ENCODE peak calls at places on chromosome 11, in nine cellular contexts. One of them, this sample, is unnamed.

GRCh38 chr11:19869946-19870589 is 157.4 kb downstream of the NAV2 start:
- DNase-seq in CD8-positive, alpha-beta T cell: no peak
- DNase-seq in epithelial cell of proximal tubule: no peak
- DNase-seq in AG09319: no peak
- DNase-seq in cardiac muscle cell: no peak
- DNase-seq in fibroblast of the aortic adventitia: no peak
- DNase-seq in progenitor cell of endocrine pancreas: no peak
- DNase-seq in hepatocyte: no peak
- DNase-seq in RWPE1: no peak
- DNase-seq in this sample: no peak

GRCh38 chr11:47355283-47356128 is 3.0 kb upstream of the MYBPC3 start:
- DNase-seq in CD8-positive, alpha-beta T cell: no peak
- DNase-seq in epithelial cell of proximal tubule: peak; percentile 38
- DNase-seq in AG09319: peak; percentile 81
- DNase-seq in cardiac muscle cell: peak; percentile 98
- DNase-seq in fibroblast of the aortic adventitia: peak; percentile 90
- DNase-seq in progenitor cell of endocrine pancreas: peak; percentile 97
- DNase-seq in hepatocyte: peak; percentile 96
- DNase-seq in RWPE1: peak; percentile 76
- DNase-seq in this sample: peak; percentile 88

GRCh38 chr11:126588630-126589491 is 233.4 kb downstream of the ST3GAL4 start:
- DNase-seq in CD8-positive, alpha-beta T cell: no peak
- DNase-seq in epithelial cell of proximal tubule: no peak
- DNase-seq in AG09319: no peak
- DNase-seq in cardiac muscle cell: no peak
- DNase-seq in fibroblast of the aortic adventitia: no peak
- DNase-seq in progenitor cell of endocrine pancreas: no peak
- DNase-seq in hepatocyte: no peak
- DNase-seq in RWPE1: no peak
- DNase-seq in this sample: no peak

GRCh38 chr11:88552377-88553029 is 215.0 kb upstream of the CTSC start:
- DNase-seq in CD8-positive, alpha-beta T cell: no peak
- DNase-seq in epithelial cell of proximal tubule: no peak
- DNase-seq in AG09319: no peak
- DNase-seq in cardiac muscle cell: peak; percentile 72
- DNase-seq in fibroblast of the aortic adventitia: peak; percentile 53
- DNase-seq in progenitor cell of endocrine pancreas: peak; percentile 13
- DNase-seq in hepatocyte: peak; percentile 71
- DNase-seq in RWPE1: peak; percentile 34
- DNase-seq in this sample: no peak

GRCh38 chr11:85123752-85124231 is 503.4 kb downstream of the DLG2 start:
- DNase-seq in CD8-positive, alpha-beta T cell: no peak
- DNase-seq in epithelial cell of proximal tubule: peak; percentile 9
- DNase-seq in AG09319: no peak
- DNase-seq in cardiac muscle cell: no peak
- DNase-seq in fibroblast of the aortic adventitia: no peak
- DNase-seq in progenitor cell of endocrine pancreas: no peak
- DNase-seq in hepatocyte: peak; percentile 11
- DNase-seq in RWPE1: no peak
- DNase-seq in this sample: no peak

GRCh38 chr11:115931684-115932083 is 427.5 kb upstream of the CADM1 start:
- DNase-seq in CD8-positive, alpha-beta T cell: no peak
- DNase-seq in epithelial cell of proximal tubule: no peak
- DNase-seq in AG09319: no peak
- DNase-seq in cardiac muscle cell: no peak
- DNase-seq in fibroblast of the aortic adventitia: no peak
- DNase-seq in progenitor cell of endocrine pancreas: no peak
- DNase-seq in hepatocyte: no peak
- DNase-seq in RWPE1: no peak
- DNase-seq in this sample: no peak

GRCh38 chr11:126414615-126415014 is 59.1 kb downstream of the ST3GAL4 start:
- DNase-seq in CD8-positive, alpha-beta T cell: no peak
- DNase-seq in epithelial cell of proximal tubule: peak; percentile 22
- DNase-seq in AG09319: no peak
- DNase-seq in cardiac muscle cell: no peak
- DNase-seq in fibroblast of the aortic adventitia: no peak
- DNase-seq in progenitor cell of endocrine pancreas: no peak
- DNase-seq in hepatocyte: no peak
- DNase-seq in RWPE1: no peak
- DNase-seq in this sample: no peak

GRCh38 chr11:12441081-12441801 is 63.9 kb downstream of the PARVA start:
- DNase-seq in CD8-positive, alpha-beta T cell: no peak
- DNase-seq in epithelial cell of proximal tubule: no peak
- DNase-seq in AG09319: no peak
- DNase-seq in cardiac muscle cell: no peak
- DNase-seq in fibroblast of the aortic adventitia: no peak
- DNase-seq in progenitor cell of endocrine pancreas: no peak
- DNase-seq in hepatocyte: no peak
- DNase-seq in RWPE1: peak; percentile 15
- DNase-seq in this sample: no peak

GRCh38 chr11:73430326-73430725 is 54.1 kb downstream of the RELT start:
- DNase-seq in CD8-positive, alpha-beta T cell: no peak
- DNase-seq in epithelial cell of proximal tubule: no peak
- DNase-seq in AG09319: no peak
- DNase-seq in cardiac muscle cell: no peak
- DNase-seq in fibroblast of the aortic adventitia: no peak
- DNase-seq in progenitor cell of endocrine pancreas: no peak
- DNase-seq in hepatocyte: no peak
- DNase-seq in RWPE1: no peak
- DNase-seq in this sample: no peak

GRCh38 chr11:36295926-36296325 is at the start of gene PRR5L:
- DNase-seq in CD8-positive, alpha-beta T cell: no peak
- DNase-seq in epithelial cell of proximal tubule: no peak
- DNase-seq in AG09319: no peak
- DNase-seq in cardiac muscle cell: no peak
- DNase-seq in fibroblast of the aortic adventitia: no peak
- DNase-seq in progenitor cell of endocrine pancreas: no peak
- DNase-seq in hepatocyte: no peak
- DNase-seq in RWPE1: no peak
- DNase-seq in this sample: no peak

GRCh38 chr11:133306019-133306418 is 226.3 kb downstream of the OPCML start:
- DNase-seq in CD8-positive, alpha-beta T cell: no peak
- DNase-seq in epithelial cell of proximal tubule: no peak
- DNase-seq in AG09319: no peak
- DNase-seq in cardiac muscle cell: peak; percentile 59
- DNase-seq in fibroblast of the aortic adventitia: no peak
- DNase-seq in progenitor cell of endocrine pancreas: no peak
- DNase-seq in hepatocyte: peak; percentile 21
- DNase-seq in RWPE1: no peak
- DNase-seq in this sample: no peak

GRCh38 chr11:129388824-129389223 is 13.2 kb downstream of the BARX2 start:
- DNase-seq in CD8-positive, alpha-beta T cell: no peak
- DNase-seq in epithelial cell of proximal tubule: no peak
- DNase-seq in AG09319: no peak
- DNase-seq in cardiac muscle cell: no peak
- DNase-seq in fibroblast of the aortic adventitia: no peak
- DNase-seq in progenitor cell of endocrine pancreas: no peak
- DNase-seq in hepatocyte: no peak
- DNase-seq in RWPE1: no peak
- DNase-seq in this sample: no peak

GRCh38 chr11:33500865-33501479 is 199.7 kb downstream of the C11orf91 start:
- DNase-seq in CD8-positive, alpha-beta T cell: no peak
- DNase-seq in epithelial cell of proximal tubule: no peak
- DNase-seq in AG09319: peak; percentile 12
- DNase-seq in cardiac muscle cell: peak; percentile 76
- DNase-seq in fibroblast of the aortic adventitia: peak; percentile 70
- DNase-seq in progenitor cell of endocrine pancreas: no peak
- DNase-seq in hepatocyte: peak; percentile 62
- DNase-seq in RWPE1: peak; percentile 21
- DNase-seq in this sample: no peak

GRCh38 chr11:57214494-57214893 is 22.6 kb downstream of the APLNR start:
- DNase-seq in CD8-positive, alpha-beta T cell: no peak
- DNase-seq in epithelial cell of proximal tubule: peak; percentile 30
- DNase-seq in AG09319: peak; percentile 34
- DNase-seq in cardiac muscle cell: peak; percentile 35
- DNase-seq in fibroblast of the aortic adventitia: peak; percentile 81
- DNase-seq in progenitor cell of endocrine pancreas: no peak
- DNase-seq in hepatocyte: peak; percentile 26
- DNase-seq in RWPE1: peak; percentile 63
- DNase-seq in this sample: peak; percentile 38

GRCh38 chr11:48900131-48900800 is 83.4 kb downstream of the TRIM51G start:
- DNase-seq in CD8-positive, alpha-beta T cell: no peak
- DNase-seq in epithelial cell of proximal tubule: no peak
- DNase-seq in AG09319: no peak
- DNase-seq in cardiac muscle cell: no peak
- DNase-seq in fibroblast of the aortic adventitia: no peak
- DNase-seq in progenitor cell of endocrine pancreas: no peak
- DNase-seq in hepatocyte: no peak
- DNase-seq in RWPE1: no peak
- DNase-seq in this sample: no peak

GRCh38 chr11:26276798-26277424 is 55.0 kb upstream of the ANO3 start:
- DNase-seq in CD8-positive, alpha-beta T cell: no peak
- DNase-seq in epithelial cell of proximal tubule: no peak
- DNase-seq in AG09319: peak; percentile 38
- DNase-seq in cardiac muscle cell: peak; percentile 58
- DNase-seq in fibroblast of the aortic adventitia: peak; percentile 84
- DNase-seq in progenitor cell of endocrine pancreas: peak; percentile 52
- DNase-seq in hepatocyte: peak; percentile 70
- DNase-seq in RWPE1: peak; percentile 39
- DNase-seq in this sample: peak; percentile 42

GRCh38 chr11:42112896-42113295 is 653.4 kb upstream of the LRRC4C start:
- DNase-seq in CD8-positive, alpha-beta T cell: no peak
- DNase-seq in epithelial cell of proximal tubule: no peak
- DNase-seq in AG09319: no peak
- DNase-seq in cardiac muscle cell: no peak
- DNase-seq in fibroblast of the aortic adventitia: no peak
- DNase-seq in progenitor cell of endocrine pancreas: no peak
- DNase-seq in hepatocyte: no peak
- DNase-seq in RWPE1: no peak
- DNase-seq in this sample: no peak

GRCh38 chr11:132734217-132734616 is 798.1 kb downstream of the OPCML start:
- DNase-seq in CD8-positive, alpha-beta T cell: no peak
- DNase-seq in epithelial cell of proximal tubule: no peak
- DNase-seq in AG09319: no peak
- DNase-seq in cardiac muscle cell: no peak
- DNase-seq in fibroblast of the aortic adventitia: no peak
- DNase-seq in progenitor cell of endocrine pancreas: no peak
- DNase-seq in hepatocyte: no peak
- DNase-seq in RWPE1: no peak
- DNase-seq in this sample: no peak

GRCh38 chr11:118622376-118623290 is 15.2 kb downstream of the PHLDB1 start:
- DNase-seq in CD8-positive, alpha-beta T cell: no peak
- DNase-seq in epithelial cell of proximal tubule: peak; percentile 78
- DNase-seq in AG09319: no peak
- DNase-seq in cardiac muscle cell: peak; percentile 55
- DNase-seq in fibroblast of the aortic adventitia: peak; percentile 63
- DNase-seq in progenitor cell of endocrine pancreas: no peak
- DNase-seq in hepatocyte: no peak
- DNase-seq in RWPE1: peak; percentile 86
- DNase-seq in this sample: peak; percentile 20

GRCh38 chr11:82080160-82080559 is 653.5 kb downstream of the FAM181B start:
- DNase-seq in CD8-positive, alpha-beta T cell: no peak
- DNase-seq in epithelial cell of proximal tubule: peak; percentile 13
- DNase-seq in AG09319: no peak
- DNase-seq in cardiac muscle cell: no peak
- DNase-seq in fibroblast of the aortic adventitia: peak; percentile 47
- DNase-seq in progenitor cell of endocrine pancreas: no peak
- DNase-seq in hepatocyte: no peak
- DNase-seq in RWPE1: no peak
- DNase-seq in this sample: no peak

DNA sequence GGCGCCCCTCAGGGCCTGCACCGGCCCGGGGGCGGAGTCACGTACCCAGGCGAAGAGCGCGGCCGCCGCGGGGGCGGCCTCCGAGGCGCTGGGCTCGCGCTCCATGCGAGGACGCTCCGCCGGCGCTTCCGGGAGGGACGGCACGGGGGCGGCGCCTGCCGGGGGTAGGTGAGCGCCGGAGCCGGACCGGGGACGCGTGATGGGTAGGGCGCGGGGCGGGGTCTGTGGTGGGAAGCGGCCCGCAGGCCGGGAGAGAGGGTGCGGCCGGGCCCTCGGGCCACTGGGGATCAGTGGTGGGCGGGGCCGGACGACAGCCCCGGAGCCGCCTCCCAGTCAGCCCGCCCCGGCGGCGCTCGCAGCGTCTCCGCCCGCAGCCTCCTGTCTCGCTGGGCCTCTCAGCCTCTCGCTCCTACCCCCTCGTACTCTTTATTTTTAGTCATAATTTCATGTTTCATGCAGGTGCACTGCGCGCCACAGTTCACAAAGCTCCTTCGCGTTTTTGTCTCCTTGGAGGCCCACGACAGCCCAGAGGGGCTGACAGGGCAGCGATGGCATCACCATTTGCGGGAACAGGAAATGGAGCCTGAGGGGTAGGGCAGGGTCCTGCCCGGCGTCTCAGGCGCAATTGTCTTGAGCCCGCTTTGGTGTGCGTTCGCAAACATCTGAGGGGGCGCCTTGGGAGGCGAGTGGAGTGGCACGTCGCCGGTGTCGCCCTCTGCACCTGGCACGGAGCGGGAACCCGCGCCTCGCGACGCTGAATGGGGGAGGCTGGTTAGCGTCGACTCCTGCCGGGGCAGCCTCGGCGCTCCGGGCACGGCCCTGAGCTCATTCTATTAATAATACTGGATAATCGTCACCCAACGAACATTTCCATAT is at the start of gene SERGEF:
- DNase-seq in CD8-positive, alpha-beta T cell: peak; percentile 80
- DNase-seq in epithelial cell of proximal tubule: peak; percentile 15
- DNase-seq in AG09319: peak; percentile 52
- DNase-seq in cardiac muscle cell: peak; percentile 97
- DNase-seq in fibroblast of the aortic adventitia: peak; percentile 77
- DNase-seq in progenitor cell of endocrine pancreas: peak; percentile 88
- DNase-seq in hepatocyte: peak; percentile 97
- DNase-seq in RWPE1: peak; percentile 85
- DNase-seq in this sample: peak; percentile 67
- TF ChIP-seq CTCF in CD8-positive, alpha-beta T cell: peak; percentile 8
- TF ChIP-seq CTCF in epithelial cell of proximal tubule: no peak
- TF ChIP-seq CTCF in AG09319: no peak
- TF ChIP-seq CTCF in cardiac muscle cell: no peak
- TF ChIP-seq CTCF in fibroblast of the aortic adventitia: no peak
- TF ChIP-seq CTCF in progenitor cell of endocrine pancreas: peak; percentile 25
- TF ChIP-seq CTCF in hepatocyte: no peak
- TF ChIP-seq CTCF in RWPE1: no peak
- TF ChIP-seq CTCF in this sample: no peak

GRCh38 chr11:58905716-58906547 is 33.4 kb upstream of the GLYATL1 start:
- DNase-seq in CD8-positive, alpha-beta T cell: no peak
- DNase-seq in epithelial cell of proximal tubule: no peak
- DNase-seq in AG09319: peak; percentile 71
- DNase-seq in cardiac muscle cell: peak; percentile 65
- DNase-seq in fibroblast of the aortic adventitia: peak; percentile 94
- DNase-seq in progenitor cell of endocrine pancreas: peak; percentile 47
- DNase-seq in hepatocyte: peak; percentile 84
- DNase-seq in RWPE1: peak; percentile 43
- DNase-seq in this sample: no peak
- TF ChIP-seq CTCF in CD8-positive, alpha-beta T cell: no peak
- TF ChIP-seq CTCF in epithelial cell of proximal tubule: peak; percentile 52
- TF ChIP-seq CTCF in AG09319: peak; percentile 60
- TF ChIP-seq CTCF in cardiac muscle cell: peak; percentile 62
- TF ChIP-seq CTCF in fibroblast of the aortic adventitia: peak; percentile 70
- TF ChIP-seq CTCF in progenitor cell of endocrine pancreas: peak; percentile 56
- TF ChIP-seq CTCF in hepatocyte: peak; percentile 46
- TF ChIP-seq CTCF in RWPE1: no peak
- TF ChIP-seq CTCF in this sample: no peak

GRCh38 chr11:92886243-92886905 is 83.1 kb upstream of the MTNR1B start:
- DNase-seq in CD8-positive, alpha-beta T cell: no peak
- DNase-seq in epithelial cell of proximal tubule: peak; percentile 12
- DNase-seq in AG09319: no peak
- DNase-seq in cardiac muscle cell: peak; percentile 72
- DNase-seq in fibroblast of the aortic adventitia: peak; percentile 51
- DNase-seq in progenitor cell of endocrine pancreas: peak; percentile 49
- DNase-seq in hepatocyte: peak; percentile 75
- DNase-seq in RWPE1: peak; percentile 71
- DNase-seq in this sample: no peak
- TF ChIP-seq CTCF in CD8-positive, alpha-beta T cell: no peak
- TF ChIP-seq CTCF in epithelial cell of proximal tubule: peak; percentile 80
- TF ChIP-seq CTCF in AG09319: peak; percentile 50
- TF ChIP-seq CTCF in cardiac muscle cell: peak; percentile 66
- TF ChIP-seq CTCF in fibroblast of the aortic adventitia: peak; percentile 54
- TF ChIP-seq CTCF in progenitor cell of endocrine pancreas: peak; percentile 89
- TF ChIP-seq CTCF in hepatocyte: peak; percentile 82
- TF ChIP-seq CTCF in RWPE1: peak; percentile 50
- TF ChIP-seq CTCF in this sample: no peak

GRCh38 chr11:60859616-60860250 is 4.0 kb upstream of the PTGDR2 start:
- DNase-seq in CD8-positive, alpha-beta T cell: no peak
- DNase-seq in epithelial cell of proximal tubule: no peak
- DNase-seq in AG09319: no peak
- DNase-seq in cardiac muscle cell: no peak
- DNase-seq in fibroblast of the aortic adventitia: no peak
- DNase-seq in progenitor cell of endocrine pancreas: no peak
- DNase-seq in hepatocyte: no peak
- DNase-seq in RWPE1: no peak
- DNase-seq in this sample: no peak
- TF ChIP-seq CTCF in CD8-positive, alpha-beta T cell: no peak
- TF ChIP-seq CTCF in epithelial cell of proximal tubule: no peak
- TF ChIP-seq CTCF in AG09319: no peak
- TF ChIP-seq CTCF in cardiac muscle cell: no peak
- TF ChIP-seq CTCF in fibroblast of the aortic adventitia: no peak
- TF ChIP-seq CTCF in progenitor cell of endocrine pancreas: no peak
- TF ChIP-seq CTCF in hepatocyte: no peak
- TF ChIP-seq CTCF in RWPE1: no peak
- TF ChIP-seq CTCF in this sample: no peak

This sample was measured in omental fat pad.